ENCODE peak calls at places on chromosomes 16 and 17, in nine cellular contexts. I is fibroblast of villous mesenchyme, V is AG09319, Y is AG10803, S is A549, E is natural killer cell, R is spleen, B is upper lobe of right lung, Z is neural progenitor cell. P is an unnamed sample.
A peak's percentile ranks its signal among the peaks of the same experiment; 100 is the strongest.

GRCh38 chr17:65495255-65496060 is 66.0 kb downstream of the AXIN2 start:
- DNase-seq in I (no peak), V (no peak), Y (no peak), S (no peak), E (no peak), R (no peak), B (peak; percentile 77), Z (peak; percentile 88), P (no peak)

GRCh38 chr17:50831430-50832064 is 3.8 kb upstream of the WFIKKN2 start:
- DNase-seq in I (no peak), V (no peak), Y (no peak), S (no peak), E (no peak), R (no peak), B (no peak), Z (no peak), P (no peak)

GRCh38 chr16:88132836-88133506 is 181.7 kb downstream of the BANP start:
- DNase-seq in I (no peak), V (no peak), Y (no peak), S (no peak), E (no peak), R (no peak), B (no peak), Z (no peak), P (no peak)

GRCh38 chr16:83842755-83843507 is 35.2 kb downstream of the HSBP1 start:
- DNase-seq in I (peak; percentile 26), V (no peak), Y (no peak), S (no peak), E (no peak), R (no peak), B (no peak), Z (peak; percentile 24), P (no peak)

GRCh38 chr16:228151-228855 is 946 bp downstream of the LUC7L start:
- DNase-seq in I (peak; percentile 23), V (no peak), Y (no peak), S (peak; percentile 28), E (no peak), R (no peak), B (no peak), Z (no peak), P (no peak)

GRCh38 chr17:78327880-78328279 is 32.0 kb downstream of the SOCS3 start:
- DNase-seq in I (no peak), V (no peak), Y (no peak), S (no peak), E (no peak), R (no peak), B (no peak), Z (no peak), P (no peak)

GRCh38 chr16:75535901-75536300 is at the start of gene CHST5:
- DNase-seq in I (no peak), V (no peak), Y (no peak), S (no peak), E (no peak), R (no peak), B (peak; percentile 31), Z (no peak), P (no peak)

GRCh38 chr16:86882586-86883280 is 304.4 kb downstream of the FOXL1 start:
- DNase-seq in I (peak; percentile 64), V (peak; percentile 25), Y (peak; percentile 53), S (no peak), E (no peak), R (peak; percentile 33), B (peak; percentile 45), Z (no peak), P (no peak)

DNA sequence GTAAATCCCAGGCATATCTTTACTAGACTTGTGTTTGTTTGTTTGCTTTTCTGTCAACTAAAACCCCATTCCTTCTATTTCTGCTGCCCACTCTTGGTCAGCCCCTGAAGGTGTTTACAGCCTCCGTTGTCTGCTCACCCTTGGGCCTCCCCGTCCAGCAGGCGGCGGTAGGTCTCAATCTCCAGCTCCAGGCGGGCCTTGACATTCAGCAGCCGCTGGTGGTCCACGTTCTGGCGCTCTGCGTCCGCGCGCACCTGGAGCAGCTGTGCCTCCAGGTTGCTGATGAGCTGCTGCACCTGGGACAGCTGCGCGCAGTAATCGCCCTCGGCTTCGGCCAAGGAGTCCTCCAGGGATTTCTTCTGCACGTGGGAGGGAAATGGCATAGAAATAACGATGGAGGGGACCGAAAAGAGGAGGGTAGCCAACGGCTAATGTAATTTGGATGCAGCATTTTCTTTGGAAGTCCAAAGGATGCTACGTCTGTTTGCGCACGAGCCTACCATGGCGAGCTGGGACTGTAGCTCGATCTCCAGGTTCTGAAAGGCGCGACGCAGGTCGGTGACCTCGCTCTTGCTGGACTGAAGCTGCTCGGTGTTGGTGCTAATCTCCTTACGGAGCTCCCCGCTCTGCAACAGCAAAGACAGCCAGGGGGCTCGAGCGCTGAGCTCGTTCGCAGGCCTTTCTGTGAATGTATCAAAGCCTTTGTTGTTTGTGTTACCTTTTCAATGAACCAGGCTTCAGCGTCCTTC is 3.9 kb downstream of the KRT12 start:
- DNase-seq in I (no peak), V (no peak), Y (no peak), S (no peak), E (no peak), R (no peak), B (no peak), Z (peak; percentile 65), P (peak; percentile 16)
- TF ChIP-seq CTCF in I (peak; percentile 60), V (peak; percentile 4), Y (peak; percentile 30), S (no peak), E (no peak), R (peak; percentile 21), B (peak; percentile 11), Z (peak; percentile 56), P (peak; percentile 33)

GRCh38 chr17:12667299-12667958 is 1.7 kb downstream of the MYOCD start:
- DNase-seq in I (peak; percentile 75), V (peak; percentile 23), Y (peak; percentile 55), S (peak; percentile 90), E (no peak), R (no peak), B (no peak), Z (peak; percentile 85), P (peak; percentile 66)
- TF ChIP-seq CTCF in I (peak; percentile 73), V (peak; percentile 55), Y (peak; percentile 68), S (peak; percentile 92), E (no peak), R (no peak), B (peak; percentile 25), Z (peak; percentile 72), P (no peak)

GRCh38 chr16:72962347-72962746 is 85.6 kb downstream of the ZFHX3 start:
- DNase-seq in I (no peak), V (no peak), Y (no peak), S (no peak), E (no peak), R (no peak), B (no peak), Z (no peak), P (no peak)

GRCh38 chr16:72961115-72961832 is 86.7 kb downstream of the ZFHX3 start:
- DNase-seq in I (peak; percentile 29), V (no peak), Y (no peak), S (no peak), E (no peak), R (no peak), B (no peak), Z (no peak), P (no peak)

GRCh38 chr16:72963508-72963907 is 84.4 kb downstream of the ZFHX3 start:
- DNase-seq in I (no peak), V (no peak), Y (no peak), S (no peak), E (no peak), R (no peak), B (no peak), Z (no peak), P (no peak)

GRCh38 chr16:72961863-72962262 is 86.1 kb downstream of the ZFHX3 start:
- DNase-seq in I (no peak), V (no peak), Y (no peak), S (no peak), E (no peak), R (no peak), B (no peak), Z (no peak), P (no peak)

DNA sequence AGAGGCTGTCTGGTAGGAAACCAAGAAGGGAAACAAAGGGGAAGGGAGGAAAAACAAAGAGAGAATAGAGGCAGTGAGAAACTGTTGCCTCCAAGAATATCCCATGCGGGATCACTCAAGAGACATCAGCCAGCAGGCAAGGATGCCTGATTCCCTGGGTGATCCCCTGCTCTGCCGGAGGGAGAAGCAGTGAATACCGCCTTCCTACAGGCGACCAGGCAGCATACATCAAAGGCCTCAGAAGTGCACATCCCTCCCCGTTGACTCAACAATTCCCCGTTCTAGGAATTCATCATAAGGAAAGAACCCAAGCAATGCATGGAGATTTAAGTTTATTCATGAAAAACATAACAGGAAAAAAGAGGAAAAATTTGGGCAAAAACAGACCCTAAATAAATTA is 84.0 kb downstream of the ZFHX3 start:
- DNase-seq in I (no peak), V (no peak), Y (peak; percentile 22), S (no peak), E (no peak), R (no peak), B (no peak), Z (peak; percentile 46), P (no peak)
- TF ChIP-seq CTCF in I (no peak), V (no peak), Y (no peak), S (no peak), E (no peak), R (no peak), B (no peak), Z (no peak), P (no peak)

GRCh38 chr17:1872254-1872653 is 42.4 kb downstream of the RPA1 start:
- DNase-seq in I (no peak), V (no peak), Y (no peak), S (no peak), E (no peak), R (no peak), B (peak; percentile 40), Z (no peak), P (no peak)

GRCh38 chr17:1872976-1873375 is 43.2 kb downstream of the RPA1 start:
- DNase-seq in I (no peak), V (no peak), Y (no peak), S (no peak), E (no peak), R (no peak), B (no peak), Z (no peak), P (no peak)

GRCh38 chr17:1875597-1875996 is 45.8 kb downstream of the RPA1 start:
- DNase-seq in I (no peak), V (no peak), Y (no peak), S (no peak), E (no peak), R (no peak), B (no peak), Z (no peak), P (no peak)

GRCh38 chr17:1871743-1872142 is 41.9 kb downstream of the RPA1 start:
- DNase-seq in I (no peak), V (no peak), Y (no peak), S (no peak), E (no peak), R (no peak), B (no peak), Z (no peak), P (no peak)

DNA sequence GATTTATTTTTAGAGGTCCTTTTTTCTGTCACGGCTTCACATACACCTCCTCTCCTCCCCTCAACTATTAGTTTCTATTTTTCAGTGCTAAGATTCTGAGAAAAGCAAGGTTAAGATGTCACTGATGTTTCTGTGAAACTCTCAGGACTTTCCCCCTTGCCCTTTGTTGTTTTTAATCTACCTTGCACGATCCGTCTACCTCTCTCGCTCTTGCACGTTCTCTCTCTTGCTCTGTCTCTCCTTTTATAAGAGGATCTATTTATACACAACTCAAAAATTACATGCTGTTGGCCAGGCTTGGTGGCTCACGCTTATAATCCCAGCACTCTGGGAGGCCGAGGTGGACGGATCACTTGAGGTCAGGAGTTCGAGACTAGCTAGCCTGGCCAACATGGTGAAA is 43.6 kb downstream of the RPA1 start:
- DNase-seq in I (no peak), V (no peak), Y (no peak), S (no peak), E (no peak), R (no peak), B (peak; percentile 47), Z (no peak), P (peak; percentile 32)
- TF ChIP-seq CTCF in I (no peak), V (no peak), Y (no peak), S (no peak), E (no peak), R (no peak), B (no peak), Z (no peak), P (no peak)

P was measured in GM20000.